ENCODE peak calls at places on chromosome 20, in nine cellular contexts. M is heart left ventricle; X is IMR-90; O is spleen; G is fibroblast of lung; J is CD8-positive, alpha-beta memory T cell; L is mammary epithelial cell; A is CD4-positive, CD25-positive, alpha-beta regulatory T cell; I is gastrocnemius medialis. K is an unnamed sample. For H3K36me3 and H3K27me3, the result is how much of the 10 kb centered on the place peaks cover.

GRCh38 chr20:40993794-40994540 is 34.7 kb upstream of the TOP1 start:
- DNase-seq in M (no peak), X (peak), O (no peak), G (no peak), J (no peak), L (no peak), A (no peak), I (no peak), K (no peak)

GRCh38 chr20:38985603-38986170 is 23.5 kb downstream of the DHX35 start:
- DNase-seq in M (no peak), X (peak), O (no peak), G (peak), J (no peak), L (peak), A (no peak), I (no peak), K (peak)

GRCh38 chr20:52593634-52594033 is 378.5 kb upstream of the TSHZ2 start:
- DNase-seq in M (no peak), X (no peak), O (no peak), G (no peak), J (no peak), L (no peak), A (no peak), I (no peak), K (no peak)

GRCh38 chr20:1491281-1491840 is at the start of gene SIRPB2:
- DNase-seq in M (peak), X (no peak), O (peak), G (no peak), J (no peak), L (no peak), A (no peak), I (peak), K (no peak)

GRCh38 chr20:25399038-25399430 is 8.4 kb upstream of the ABHD12 start:
- DNase-seq in M (no peak), X (peak), O (no peak), G (peak), J (no peak), L (peak), A (peak), I (no peak), K (peak)

GRCh38 chr20:20450461-20451027 is 82.6 kb downstream of the INSM1 start:
- DNase-seq in M (peak), X (no peak), O (no peak), G (peak), J (no peak), L (no peak), A (no peak), I (no peak), K (no peak)

GRCh38 chr20:15144911-15145310 is 807.5 kb upstream of the FLRT3 start:
- DNase-seq in M (no peak), X (no peak), O (no peak), G (no peak), J (no peak), L (no peak), A (no peak), I (no peak), K (no peak)

GRCh38 chr20:61683721-61684120 is 382.0 kb downstream of the TAF4 start:
- DNase-seq in M (no peak), X (no peak), O (no peak), G (no peak), J (no peak), L (peak), A (no peak), I (no peak), K (no peak)

GRCh38 chr20:51480507-51481270 is 61.8 kb downstream of the NFATC2 start:
- DNase-seq in M (no peak), X (no peak), O (peak), G (no peak), J (peak), L (no peak), A (peak), I (no peak), K (no peak)

GRCh38 chr20:61694666-61695065 is 371.0 kb downstream of the TAF4 start:
- DNase-seq in M (no peak), X (no peak), O (no peak), G (no peak), J (no peak), L (no peak), A (no peak), I (no peak), K (no peak)

GRCh38 chr20:22004946-22005345 is 299.5 kb downstream of the PAX1 start:
- DNase-seq in M (no peak), X (no peak), O (no peak), G (peak), J (no peak), L (no peak), A (no peak), I (no peak), K (no peak)

GRCh38 chr20:8089668-8090067 is 42.4 kb upstream of the PLCB1 start:
- DNase-seq in M (no peak), X (no peak), O (no peak), G (no peak), J (no peak), L (no peak), A (no peak), I (no peak), K (no peak)

GRCh38 chr20:6836821-6837374 is 69.4 kb downstream of the BMP2 start:
- DNase-seq in M (no peak), X (no peak), O (no peak), G (no peak), J (no peak), L (no peak), A (no peak), I (no peak), K (no peak)

GRCh38 chr20:18165553-18165952 is 27.9 kb downstream of the KAT14 start:
- DNase-seq in M (no peak), X (peak), O (no peak), G (no peak), J (no peak), L (no peak), A (no peak), I (no peak), K (no peak)

GRCh38 chr20:24747881-24748595 is 201.0 kb upstream of the CST7 start:
- DNase-seq in M (no peak), X (no peak), O (peak), G (no peak), J (no peak), L (no peak), A (no peak), I (no peak), K (no peak)

GRCh38 chr20:12997128-12997655 is 11.6 kb upstream of the SPTLC3 start:
- DNase-seq in M (no peak), X (no peak), O (no peak), G (no peak), J (no peak), L (no peak), A (no peak), I (no peak), K (no peak)

GRCh38 chr20:17957505-17958325 is 10.9 kb downstream of the SNX5 start:
- DNase-seq in M (no peak), X (peak), O (no peak), G (no peak), J (no peak), L (no peak), A (no peak), I (no peak), K (no peak)

GRCh38 chr20:32010666-32011065 is 428 bp downstream of the CCM2L start:
- DNase-seq in M (no peak), X (no peak), O (peak), G (no peak), J (no peak), L (no peak), A (no peak), I (no peak), K (no peak)

GRCh38 chr20:49063279-49063678 is 17.2 kb downstream of the CSE1L start:
- DNase-seq in M (no peak), X (no peak), O (no peak), G (no peak), J (no peak), L (no peak), A (no peak), I (no peak), K (no peak)
- H3K36me3 ChIP-seq in M (under half), X (under half), O (half or more), G (under half), J (under half), L (under half), A (half or more), I (under half), K (half or more)

DNA sequence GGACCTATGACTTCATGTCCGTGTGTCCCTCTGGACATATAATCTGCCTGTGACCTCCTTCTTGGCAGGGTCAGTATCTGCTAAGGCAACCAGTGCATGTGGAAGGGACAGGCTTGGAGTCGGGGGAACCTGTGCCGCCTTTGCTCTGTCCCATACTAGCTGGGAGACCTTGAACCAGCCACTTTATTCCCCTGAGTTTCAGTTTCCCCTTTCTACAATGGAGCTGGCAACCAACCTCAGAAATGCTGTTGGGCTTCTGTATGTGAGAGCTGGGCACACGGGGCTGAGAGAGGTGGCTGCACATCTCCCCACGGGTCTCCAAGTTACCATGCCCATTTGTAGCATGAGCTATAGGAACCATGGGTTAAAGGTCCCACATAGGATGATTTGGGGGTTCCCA is 53.8 kb downstream of the CD40 start:
- DNase-seq in M (no peak), X (no peak), O (no peak), G (no peak), J (no peak), L (no peak), A (no peak), I (no peak), K (no peak)
- H3K27me3 ChIP-seq in M (under half), X (under half), O (under half), G (under half), J (under half), L (under half), A (under half), I (under half), K (half or more)

GRCh38 chr20:11813106-11813890 is 104.4 kb upstream of the BTBD3 start:
- DNase-seq in M (no peak), X (no peak), O (no peak), G (no peak), J (no peak), L (no peak), A (no peak), I (no peak), K (no peak)
- H3K36me3 ChIP-seq in M (under half), X (under half), O (under half), G (under half), J (under half), L (under half), A (under half), I (under half), K (under half)

GRCh38 chr20:59598625-59599310 is 5.6 kb upstream of the PHACTR3 start:
- DNase-seq in M (peak), X (no peak), O (no peak), G (no peak), J (no peak), L (peak), A (peak), I (no peak), K (peak)
- H3K27me3 ChIP-seq in M (under half), X (under half), O (under half), G (under half), J (under half), L (under half), A (under half), I (under half), K (half or more)

GRCh38 chr20:63126876-63127699 is 88.8 kb downstream of the YTHDF1 start:
- DNase-seq in M (peak), X (no peak), O (peak), G (no peak), J (no peak), L (no peak), A (no peak), I (no peak), K (no peak)

GRCh38 chr20:63128956-63129355 is 87.0 kb downstream of the YTHDF1 start:
- DNase-seq in M (peak), X (no peak), O (peak), G (no peak), J (no peak), L (no peak), A (no peak), I (no peak), K (no peak)

GRCh38 chr20:63127700-63128364 is 88.1 kb downstream of the YTHDF1 start:
- DNase-seq in M (peak), X (no peak), O (peak), G (no peak), J (no peak), L (no peak), A (no peak), I (no peak), K (no peak)

GRCh38 chr20:63129376-63129965 is 86.5 kb downstream of the YTHDF1 start:
- DNase-seq in M (peak), X (no peak), O (peak), G (no peak), J (no peak), L (no peak), A (no peak), I (no peak), K (no peak)

GRCh38 chr20:63128367-63128766 is 87.6 kb downstream of the YTHDF1 start:
- DNase-seq in M (peak), X (no peak), O (peak), G (no peak), J (no peak), L (no peak), A (no peak), I (no peak), K (no peak)
- H3K36me3 ChIP-seq in M (under half), X (under half), O (under half), G (under half), J (under half), L (under half), A (under half), I (under half), K (under half)

GRCh38 chr20:46010491-46011405 is 2.0 kb downstream of the MMP9 start:
- DNase-seq in M (no peak), X (peak), O (peak), G (no peak), J (peak), L (no peak), A (peak), I (no peak), K (no peak)
- H3K27me3 ChIP-seq in M (half or more), X (half or more), O (half or more), G (half or more), J (half or more), L (under half), A (under half), I (half or more), K (half or more)

DNA sequence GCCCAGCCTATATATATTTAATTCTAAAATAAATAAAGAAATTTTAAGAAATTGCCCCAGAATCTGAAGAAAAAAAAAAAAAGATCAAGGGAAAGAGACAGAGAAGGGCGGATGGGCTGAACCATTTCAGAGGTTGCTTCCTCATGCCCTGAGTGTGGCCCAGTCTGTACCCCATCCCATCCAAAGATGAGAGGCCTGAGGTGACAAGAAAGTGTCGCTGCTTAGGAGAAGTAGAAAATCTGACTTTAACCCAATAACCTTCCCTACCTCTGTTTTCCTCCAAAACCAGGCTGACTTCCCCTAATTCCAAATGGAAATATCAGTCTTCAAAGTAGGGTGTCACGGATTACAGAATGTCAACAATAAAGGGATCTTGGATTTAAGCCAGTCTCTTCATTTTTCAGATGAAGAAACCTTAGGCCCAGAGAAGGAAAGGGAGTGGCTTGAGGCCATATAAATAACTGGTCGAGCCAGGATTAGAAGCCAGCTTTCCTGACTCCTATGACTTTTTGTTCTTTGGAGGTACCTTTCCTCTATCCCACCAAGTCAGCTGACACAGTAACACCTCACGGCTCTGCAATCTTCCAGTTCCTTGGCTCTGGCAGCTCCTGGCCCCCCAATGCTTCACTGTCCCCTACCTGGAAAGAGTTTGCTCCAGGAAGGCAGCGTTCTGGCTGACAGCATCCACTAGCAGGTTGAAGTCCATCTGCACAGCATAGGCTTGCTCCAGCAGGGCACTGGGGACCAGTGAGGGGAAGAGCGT is 10.1 kb downstream of the GSS start:
- DNase-seq in M (no peak), X (no peak), O (no peak), G (peak), J (no peak), L (no peak), A (no peak), I (no peak), K (no peak)
- H3K36me3 ChIP-seq in M (under half), X (under half), O (under half), G (under half), J (under half), L (under half), A (under half), I (under half), K (under half)

GRCh38 chr20:63345328-63346100 is 15.6 kb downstream of the CHRNA4 start:
- DNase-seq in M (peak), X (no peak), O (peak), G (no peak), J (no peak), L (no peak), A (no peak), I (no peak), K (peak)
- H3K27me3 ChIP-seq in M (under half), X (under half), O (under half), G (under half), J (under half), L (under half), A (under half), I (under half), K (under half)